ENCODE peak calls at places on chromosomes 5 and 9, in five cellular contexts. One of them, this sample, is unnamed.
A peak's percentile ranks its signal among the peaks of the same experiment; 100 is the strongest.

GRCh38 chr5:50744761-50745160 is 78.3 kb downstream of the PARP8 start:
- DNase-seq in effector CD4-positive, alpha-beta T cell: no peak
- DNase-seq in frontal cortex: no peak
- DNase-seq in tibial artery: no peak
- DNase-seq in ELR: peak; percentile 53
- DNase-seq in this sample: no peak

GRCh38 chr5:139955053-139955605 is 88.0 kb downstream of the NRG2 start:
- DNase-seq in frontal cortex: no peak
- DNase-seq in tibial artery: no peak
- DNase-seq in effector CD4-positive, alpha-beta T cell: no peak
- DNase-seq in ELR: no peak
- DNase-seq in this sample: no peak

GRCh38 chr5:78182838-78183237 is 111.7 kb downstream of the AP3B1 start:
- DNase-seq in effector CD4-positive, alpha-beta T cell: no peak
- DNase-seq in frontal cortex: no peak
- DNase-seq in tibial artery: no peak
- DNase-seq in ELR: peak; percentile 1
- DNase-seq in this sample: no peak

GRCh38 chr9:90795084-90795483 is 6.5 kb upstream of the SYK start:
- DNase-seq in ELR: no peak
- DNase-seq in tibial artery: no peak
- DNase-seq in frontal cortex: no peak
- DNase-seq in effector CD4-positive, alpha-beta T cell: no peak
- DNase-seq in this sample: no peak

GRCh38 chr5:71789746-71790145 is 70.7 kb downstream of the CARTPT start:
- DNase-seq in ELR: no peak
- DNase-seq in frontal cortex: no peak
- DNase-seq in tibial artery: no peak
- DNase-seq in effector CD4-positive, alpha-beta T cell: no peak
- DNase-seq in this sample: no peak

GRCh38 chr5:51104556-51104955 is 278.7 kb upstream of the ISL1 start:
- DNase-seq in ELR: no peak
- DNase-seq in frontal cortex: no peak
- DNase-seq in effector CD4-positive, alpha-beta T cell: no peak
- DNase-seq in tibial artery: no peak
- DNase-seq in this sample: no peak

GRCh38 chr9:105127863-105128220 is 116.6 kb upstream of the SLC44A1 start:
- DNase-seq in tibial artery: no peak
- DNase-seq in ELR: peak; percentile 82
- DNase-seq in effector CD4-positive, alpha-beta T cell: peak; percentile 53
- DNase-seq in frontal cortex: no peak
- DNase-seq in this sample: no peak

GRCh38 chr5:132003170-132003744 is 8.2 kb downstream of the ACSL6 start:
- DNase-seq in frontal cortex: peak; percentile 59
- DNase-seq in tibial artery: no peak
- DNase-seq in effector CD4-positive, alpha-beta T cell: no peak
- DNase-seq in ELR: peak; percentile 25
- DNase-seq in this sample: peak; percentile 64

GRCh38 chr5:135012951-135013391 is 21.1 kb downstream of the PITX1 start:
- DNase-seq in ELR: no peak
- DNase-seq in effector CD4-positive, alpha-beta T cell: no peak
- DNase-seq in tibial artery: no peak
- DNase-seq in frontal cortex: no peak
- DNase-seq in this sample: no peak

GRCh38 chr5:1262381-1262780 is 32.5 kb downstream of the TERT start:
- DNase-seq in effector CD4-positive, alpha-beta T cell: no peak
- DNase-seq in tibial artery: no peak
- DNase-seq in ELR: peak; percentile 7
- DNase-seq in frontal cortex: no peak
- DNase-seq in this sample: no peak

GRCh38 chr5:11903121-11903613 is 1.1 kb downstream of the CTNND2 start:
- DNase-seq in frontal cortex: peak; percentile 24
- DNase-seq in effector CD4-positive, alpha-beta T cell: no peak
- DNase-seq in ELR: no peak
- DNase-seq in tibial artery: no peak
- DNase-seq in this sample: peak; percentile 8

GRCh38 chr9:124771021-124771866 is at the start of gene NR6A1:
- DNase-seq in tibial artery: peak; percentile 95
- DNase-seq in effector CD4-positive, alpha-beta T cell: peak; percentile 89
- DNase-seq in ELR: peak; percentile 98
- DNase-seq in frontal cortex: peak; percentile 98
- DNase-seq in this sample: peak; percentile 92

GRCh38 chr9:109001275-109001676 is 12.0 kb downstream of the CTNNAL1 start:
- DNase-seq in frontal cortex: no peak
- DNase-seq in ELR: peak; percentile 97
- DNase-seq in effector CD4-positive, alpha-beta T cell: no peak
- DNase-seq in tibial artery: no peak
- DNase-seq in this sample: no peak

GRCh38 chr5:154782812-154783592 is 27.8 kb downstream of the LARP1 start:
- DNase-seq in effector CD4-positive, alpha-beta T cell: no peak
- DNase-seq in tibial artery: no peak
- DNase-seq in ELR: no peak
- DNase-seq in frontal cortex: no peak
- DNase-seq in this sample: no peak

GRCh38 chr9:134455951-134456739 is 129.9 kb downstream of the RXRA start:
- DNase-seq in frontal cortex: no peak
- DNase-seq in effector CD4-positive, alpha-beta T cell: peak; percentile 53
- DNase-seq in tibial artery: peak; percentile 88
- DNase-seq in ELR: peak; percentile 98
- DNase-seq in this sample: no peak

GRCh38 chr5:55456216-55456895 is 78.4 kb downstream of the PLPP1 start:
- DNase-seq in ELR: peak; percentile 84
- DNase-seq in frontal cortex: no peak
- DNase-seq in effector CD4-positive, alpha-beta T cell: no peak
- DNase-seq in tibial artery: no peak
- DNase-seq in this sample: no peak

GRCh38 chr5:137099651-137100050 is 399.5 kb downstream of the SPOCK1 start:
- DNase-seq in frontal cortex: no peak
- DNase-seq in effector CD4-positive, alpha-beta T cell: no peak
- DNase-seq in tibial artery: no peak
- DNase-seq in ELR: no peak
- DNase-seq in this sample: no peak

GRCh38 chr5:127870914-127871313 is 167.7 kb downstream of the CCDC192 start:
- DNase-seq in effector CD4-positive, alpha-beta T cell: no peak
- DNase-seq in tibial artery: peak; percentile 79
- DNase-seq in ELR: no peak
- DNase-seq in frontal cortex: no peak
- DNase-seq in this sample: no peak

GRCh38 chr5:137264573-137264972 is 234.6 kb downstream of the SPOCK1 start:
- DNase-seq in ELR: peak; percentile 83
- DNase-seq in tibial artery: no peak
- DNase-seq in effector CD4-positive, alpha-beta T cell: no peak
- DNase-seq in frontal cortex: no peak
- DNase-seq in this sample: no peak

GRCh38 chr9:117444466-117444865 is 29.6 kb upstream of the ASTN2 start:
- DNase-seq in effector CD4-positive, alpha-beta T cell: no peak
- DNase-seq in tibial artery: no peak
- DNase-seq in ELR: no peak
- DNase-seq in frontal cortex: no peak
- DNase-seq in this sample: no peak

GRCh38 chr9:33151007-33151557 is 16.1 kb downstream of the B4GALT1 start:
- DNase-seq in tibial artery: peak; percentile 60
- DNase-seq in ELR: peak; percentile 96
- DNase-seq in frontal cortex: no peak
- DNase-seq in effector CD4-positive, alpha-beta T cell: no peak
- DNase-seq in this sample: no peak

GRCh38 chr9:112308576-112308975 is 24.8 kb downstream of the PTBP3 start:
- DNase-seq in tibial artery: no peak
- DNase-seq in frontal cortex: no peak
- DNase-seq in effector CD4-positive, alpha-beta T cell: no peak
- DNase-seq in ELR: no peak
- DNase-seq in this sample: no peak

GRCh38 chr9:4346111-4346510 is 46.2 kb upstream of the GLIS3 start:
- DNase-seq in ELR: no peak
- DNase-seq in effector CD4-positive, alpha-beta T cell: no peak
- DNase-seq in tibial artery: no peak
- DNase-seq in frontal cortex: no peak
- DNase-seq in this sample: no peak

This sample was measured in neural crest cell.